ENCODE peak calls at places on chromosomes 7 and 10, in seven cellular contexts. N is HCT116, E is GM12878, Z is prostate gland, T is spleen, O is H1, K is transverse colon. A is an unnamed sample.

GRCh38 chr10:133278577-133279265 is 2.1 kb upstream of the ADAM8 start:
- DNase-seq in N (no peak), T (peak), E (no peak), K (peak), O (no peak), Z (peak), A (no peak)

GRCh38 chr10:16316733-16317132 is 120.1 kb upstream of the PTER start:
- DNase-seq in Z (no peak), N (no peak), T (no peak), E (no peak), K (no peak), O (no peak), A (no peak)

GRCh38 chr7:64614812-64615211 is 51.1 kb upstream of the ZNF107 start:
- DNase-seq in N (no peak), T (no peak), E (no peak), O (no peak), K (no peak), Z (no peak), A (no peak)

GRCh38 chr10:114266521-114266920 is 27.5 kb downstream of the VWA2 start:
- DNase-seq in K (peak), T (no peak), Z (peak), N (no peak), O (no peak), E (no peak), A (no peak)

GRCh38 chr10:11958956-11959355 is 83.7 kb downstream of the UPF2 start:
- DNase-seq in E (no peak), T (no peak), K (no peak), N (no peak), O (no peak), Z (no peak), A (no peak)

GRCh38 chr7:107815254-107815882 is 12.3 kb upstream of the SLC26A3 start:
- DNase-seq in T (no peak), Z (no peak), N (no peak), K (no peak), O (no peak), E (no peak), A (no peak)

GRCh38 chr10:62814901-62815372 is 1.2 kb downstream of the EGR2 start:
- DNase-seq in Z (no peak), O (peak), K (no peak), N (no peak), T (peak), E (no peak), A (peak)

GRCh38 chr10:70528726-70529362 is 50.3 kb downstream of the PALD1 start:
- DNase-seq in T (no peak), K (no peak), O (no peak), E (no peak), N (peak), Z (no peak), A (peak)

GRCh38 chr7:144854839-144855424 is 19.1 kb upstream of the TPK1 start:
- DNase-seq in E (no peak), Z (no peak), O (no peak), T (no peak), N (peak), K (no peak), A (peak)

GRCh38 chr10:119541459-119542356 is 811 bp downstream of the RGS10 start:
- DNase-seq in T (peak), O (peak), Z (no peak), N (no peak), K (peak), E (no peak), A (peak)

GRCh38 chr10:71533936-71534335 is 137.2 kb downstream of the CDH23 start:
- DNase-seq in K (no peak), T (no peak), Z (no peak), E (no peak), N (no peak), O (no peak), A (no peak)

GRCh38 chr10:93445097-93445960 is 36.8 kb downstream of the MYOF start:
- DNase-seq in K (peak), O (peak), T (no peak), Z (peak), E (no peak), N (peak), A (peak)

GRCh38 chr10:132740542-132741066 is 45.3 kb downstream of the NKX6-2 start:
- DNase-seq in Z (no peak), K (peak), N (no peak), E (no peak), O (no peak), T (no peak), A (no peak)

GRCh38 chr10:101441539-101442455 is 87.8 kb downstream of the BTRC start:
- DNase-seq in N (peak), O (no peak), Z (no peak), E (no peak), K (no peak), T (no peak), A (peak)

GRCh38 chr10:124389613-124390361 is 28.9 kb downstream of the OAT start:
- DNase-seq in Z (no peak), E (no peak), K (no peak), O (no peak), N (no peak), T (peak), A (no peak)

GRCh38 chr10:124388476-124388822 is 30.3 kb downstream of the OAT start:
- DNase-seq in Z (no peak), T (no peak), E (no peak), N (no peak), K (no peak), O (no peak), A (no peak)

GRCh38 chr10:124390788-124391187 is 27.9 kb downstream of the OAT start:
- DNase-seq in N (no peak), O (no peak), K (no peak), E (no peak), T (no peak), Z (no peak), A (no peak)

GRCh38 chr10:124387078-124387874 is 31.4 kb downstream of the OAT start:
- DNase-seq in Z (no peak), N (no peak), T (peak), K (no peak), E (no peak), O (no peak), A (peak)

DNA sequence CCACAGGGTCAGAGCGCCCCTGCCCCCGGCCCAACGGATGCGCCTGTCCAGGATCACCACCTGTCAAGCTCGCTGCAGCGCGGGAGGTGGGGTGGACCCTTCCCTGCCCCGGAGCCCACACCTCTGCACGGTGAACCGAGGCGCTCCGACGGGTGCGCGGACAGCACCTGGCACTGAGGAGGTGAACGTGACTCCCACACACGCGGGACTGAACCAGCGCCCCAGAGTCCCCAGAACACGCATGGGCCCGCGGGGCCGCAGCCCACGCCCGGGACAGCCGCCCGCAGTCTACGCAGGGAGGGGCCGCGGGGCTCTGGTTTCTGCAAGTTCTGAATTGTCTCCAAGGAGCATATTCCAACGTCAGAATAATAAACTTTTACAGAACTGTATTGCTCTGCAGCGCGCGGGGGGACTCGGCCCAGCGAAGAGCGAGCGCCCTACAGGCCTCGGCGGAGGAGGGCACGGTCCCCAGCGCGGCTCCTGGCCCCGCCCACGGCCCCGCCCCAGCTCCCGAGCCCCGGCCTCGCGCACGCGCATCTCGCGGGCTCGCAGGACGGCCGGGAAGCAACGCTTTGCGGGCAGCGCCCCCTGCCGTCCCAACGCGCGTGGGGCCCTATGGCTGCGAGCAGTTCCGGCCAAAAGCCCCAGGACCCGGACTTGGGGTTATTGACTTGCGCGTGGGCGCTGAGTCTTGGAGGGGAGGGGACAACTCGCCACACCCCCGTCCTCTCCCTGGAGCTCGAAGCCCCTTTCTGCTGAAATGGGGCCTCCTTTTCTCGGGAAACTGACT is 29.7 kb downstream of the OAT start:
- DNase-seq in E (peak), K (peak), T (peak), N (peak), O (peak), Z (peak), A (peak)
- TF ChIP-seq POLR2AphosphoS5 in E (no peak), K (no peak), T (peak), N (peak), O (no peak), Z (peak), A (no peak)

GRCh38 chr7:136117539-136117938 is 140.4 kb upstream of the MTPN start:
- DNase-seq in N (no peak), Z (no peak), E (no peak), O (no peak), K (no peak), T (peak), A (no peak)

GRCh38 chr7:136116186-136116585 is 139.0 kb upstream of the MTPN start:
- DNase-seq in N (no peak), E (no peak), T (peak), O (no peak), K (no peak), Z (no peak), A (no peak)

GRCh38 chr7:136114966-136115762 is 138.0 kb upstream of the MTPN start:
- DNase-seq in O (peak), Z (no peak), E (no peak), T (peak), K (peak), N (peak), A (peak)
- TF ChIP-seq POLR2AphosphoS5 in O (no peak), Z (no peak), E (no peak), T (no peak), K (no peak), N (no peak), A (no peak)

GRCh38 chr7:771241-772004 is 44.3 kb upstream of the PRKAR1B start:
- DNase-seq in T (no peak), E (no peak), Z (peak), N (no peak), K (peak), O (no peak), A (no peak)
- TF ChIP-seq POLR2AphosphoS5 in T (peak), E (no peak), Z (no peak), N (no peak), K (peak), O (no peak), A (no peak)

GRCh38 chr7:157487046-157487770 is 150.4 kb downstream of the DNAJB6 start:
- DNase-seq in E (no peak), Z (no peak), N (no peak), T (peak), K (no peak), O (no peak), A (no peak)

GRCh38 chr7:157484411-157485081 is 147.7 kb downstream of the DNAJB6 start:
- DNase-seq in K (no peak), N (no peak), Z (no peak), E (no peak), T (peak), O (no peak), A (no peak)

GRCh38 chr7:157485361-157485831 is 148.6 kb downstream of the DNAJB6 start:
- DNase-seq in Z (no peak), O (no peak), K (no peak), E (no peak), N (no peak), T (peak), A (no peak)

GRCh38 chr7:157483971-157484410 is 147.2 kb downstream of the DNAJB6 start:
- DNase-seq in N (no peak), O (peak), E (no peak), T (peak), K (no peak), Z (no peak), A (no peak)

DNA sequence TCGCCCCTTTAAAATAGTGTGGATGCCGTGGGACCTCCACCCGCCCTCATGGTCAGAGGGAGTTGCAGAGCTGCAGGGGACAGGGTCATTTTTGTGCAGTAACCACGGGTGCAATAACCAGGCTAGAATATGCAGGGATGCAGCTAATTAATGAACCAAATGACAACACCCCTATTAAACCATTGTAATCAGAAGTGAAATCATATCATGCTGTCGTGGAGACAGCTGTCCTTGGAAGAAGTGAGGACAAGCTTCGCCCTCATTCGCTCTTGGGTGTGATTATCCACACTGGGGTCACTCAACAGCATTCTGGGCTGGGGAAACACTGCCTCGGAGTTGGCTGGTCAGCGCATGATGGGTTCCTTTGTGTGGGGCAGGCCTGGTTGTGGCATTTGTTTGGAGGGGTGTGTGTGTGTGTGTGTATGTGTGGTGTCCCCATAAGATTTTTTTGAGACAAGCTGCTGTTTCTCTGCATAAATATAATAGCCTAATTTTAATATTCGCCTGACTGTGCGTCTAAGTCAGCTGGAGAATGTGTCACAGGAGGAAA is 149.2 kb downstream of the DNAJB6 start:
- DNase-seq in K (no peak), E (no peak), T (peak), Z (no peak), O (no peak), N (no peak), A (no peak)
- TF ChIP-seq POLR2AphosphoS5 in K (no peak), E (no peak), T (no peak), Z (no peak), O (no peak), N (no peak), A (no peak)

GRCh38 chr7:29208410-29209250 is 14.1 kb downstream of the CHN2 start:
- DNase-seq in K (peak), Z (no peak), T (no peak), N (no peak), O (no peak), E (no peak), A (no peak)

GRCh38 chr7:29202651-29203069 is 8.1 kb downstream of the CHN2 start:
- DNase-seq in N (no peak), Z (no peak), K (peak), T (no peak), O (no peak), E (no peak), A (no peak)

GRCh38 chr7:29207023-29207422 is 12.4 kb downstream of the CHN2 start:
- DNase-seq in Z (no peak), O (no peak), T (no peak), N (no peak), K (no peak), E (no peak), A (no peak)

GRCh38 chr7:29207469-29207868 is 12.9 kb downstream of the CHN2 start:
- DNase-seq in E (no peak), Z (no peak), T (no peak), O (no peak), K (no peak), N (no peak), A (no peak)

DNA sequence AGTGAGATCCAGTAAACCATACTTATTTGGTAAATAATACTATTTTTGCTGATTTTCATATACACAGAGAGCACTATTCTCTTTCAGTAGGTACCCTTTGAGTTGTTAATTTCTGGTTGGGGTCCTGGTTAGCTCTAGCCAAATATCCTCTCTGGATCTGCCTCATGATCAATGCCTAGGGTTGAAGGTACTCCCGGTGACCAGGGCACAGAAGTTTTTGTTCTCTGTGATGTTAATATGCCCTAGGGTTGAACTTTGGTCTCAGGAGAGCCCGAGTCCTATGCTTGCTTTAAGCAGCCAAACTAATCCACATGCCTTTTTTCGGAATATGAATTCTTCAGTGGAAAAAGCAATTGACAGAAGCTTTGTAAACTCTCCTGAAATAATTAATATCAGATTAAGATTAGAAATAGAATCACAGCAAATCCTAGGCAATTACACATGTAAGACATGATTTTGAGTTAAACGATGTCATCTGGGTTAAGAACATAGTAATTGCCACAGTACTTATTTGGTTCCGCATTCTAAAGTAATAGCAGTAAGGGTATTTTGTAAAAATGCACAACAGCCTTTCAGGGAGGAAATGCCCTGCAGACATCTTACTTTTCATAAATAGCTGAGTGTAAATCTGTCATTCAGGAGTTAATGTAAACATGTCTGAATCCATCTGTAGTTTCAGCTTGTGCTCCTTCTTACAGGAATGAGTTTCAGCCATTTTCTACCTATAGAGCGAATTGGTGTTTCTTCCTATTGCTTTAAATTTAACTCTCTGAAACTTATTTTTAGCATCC is 10.1 kb downstream of the CHN2 start:
- DNase-seq in N (no peak), T (no peak), E (no peak), K (no peak), Z (no peak), O (no peak), A (peak)
- TF ChIP-seq POLR2AphosphoS5 in N (no peak), T (no peak), E (no peak), K (no peak), Z (no peak), O (no peak), A (no peak)